ENCODE peak calls at places on chromosomes 1 and 21, in nine cellular contexts. V is endothelial cell, I is left ventricle myocardium inferior, X is Calu3, N is uterus, Q is choroid plexus epithelial cell, D is tibial nerve, W is D721Med, H is heart right ventricle. Y is an unnamed sample.
A peak's percentile ranks its signal among the peaks of the same experiment; 100 is the strongest.

GRCh38 chr1:46053734-46054133 is 78.7 kb downstream of the PIK3R3 start:
- DNase-seq in V (no peak), D (no peak), I (no peak), N (no peak), Q (peak; percentile 31), H (no peak), W (no peak), X (no peak), Y (no peak)

GRCh38 chr1:36605942-36606690 is 123.4 kb upstream of the CSF3R start:
- DNase-seq in H (no peak), Q (no peak), I (no peak), X (no peak), V (no peak), N (no peak), W (no peak), D (no peak), Y (no peak)

GRCh38 chr1:53112271-53112774 is 30.1 kb downstream of the SLC1A7 start:
- DNase-seq in X (no peak), W (no peak), N (no peak), V (no peak), D (no peak), Q (peak; percentile 61), I (no peak), H (no peak), Y (no peak)

GRCh38 chr1:33133478-33134105 is 48.3 kb downstream of the TRIM62 start:
- DNase-seq in I (no peak), D (no peak), V (no peak), W (no peak), X (no peak), N (no peak), Q (no peak), H (no peak), Y (peak; percentile 26)

GRCh38 chr1:26953374-26953773 is 6.9 kb downstream of the KDF1 start:
- DNase-seq in N (no peak), D (no peak), I (no peak), H (no peak), V (no peak), W (no peak), Q (no peak), X (no peak), Y (no peak)

GRCh38 chr1:4312024-4312423 is 342.4 kb upstream of the AJAP1 start:
- DNase-seq in D (no peak), H (no peak), I (no peak), W (no peak), X (no peak), N (no peak), Q (no peak), V (no peak), Y (no peak)

GRCh38 chr1:918353-918752 is 5.4 kb upstream of the SAMD11 start:
- DNase-seq in N (no peak), W (no peak), Q (no peak), V (no peak), H (no peak), X (no peak), I (no peak), D (no peak), Y (no peak)

GRCh38 chr1:35557118-35557610 is at the start of gene KIAA0319L:
- DNase-seq in N (peak; percentile 87), Q (no peak), W (peak; percentile 76), X (peak; percentile 88), I (peak; percentile 90), H (peak; percentile 92), V (peak; percentile 68), D (no peak), Y (no peak)

GRCh38 chr21:35749904-35750303 is 310.4 kb downstream of the SETD4 start:
- DNase-seq in H (no peak), X (no peak), Q (no peak), I (no peak), D (no peak), N (no peak), V (no peak), W (no peak), Y (no peak)

GRCh38 chr1:44072204-44072603 is 40.9 kb upstream of the SLC6A9 start:
- DNase-seq in I (no peak), D (no peak), H (no peak), X (no peak), Q (peak; percentile 89), N (no peak), V (no peak), W (no peak), Y (no peak)

GRCh38 chr1:3775498-3776230 is 3.1 kb downstream of the SMIM1 start:
- DNase-seq in X (peak; percentile 38), W (no peak), Q (peak; percentile 75), H (peak; percentile 46), N (peak; percentile 49), I (peak; percentile 57), D (no peak), V (peak; percentile 31), Y (peak; percentile 45)

GRCh38 chr1:169529068-169529642 is 43.4 kb upstream of the SLC19A2 start:
- DNase-seq in X (peak; percentile 89), W (no peak), N (no peak), D (no peak), Q (peak; percentile 67), H (no peak), V (no peak), I (no peak), Y (no peak)

GRCh38 chr1:23530750-23531651 is at the start of gene E2F2:
- DNase-seq in I (peak; percentile 85), Q (peak; percentile 88), H (peak; percentile 76), V (peak; percentile 62), X (peak; percentile 68), D (peak; percentile 72), N (peak; percentile 81), W (peak; percentile 72), Y (peak; percentile 81)
- TF ChIP-seq CTCF in I (no peak), Q (peak; percentile 32), H (no peak), V (no peak), X (no peak), D (peak; percentile 40), N (no peak), W (no peak), Y (no peak)

GRCh38 chr21:42841156-42841915 is 38.0 kb downstream of the WDR4 start:
- DNase-seq in W (no peak), N (no peak), X (no peak), Q (no peak), D (no peak), H (no peak), V (no peak), I (peak; percentile 1), Y (no peak)

GRCh38 chr21:42844411-42845113 is 34.8 kb downstream of the WDR4 start:
- DNase-seq in D (no peak), Q (no peak), W (no peak), N (no peak), X (no peak), H (peak; percentile 68), V (no peak), I (peak; percentile 69), Y (no peak)

GRCh38 chr21:42845296-42845965 is 33.9 kb downstream of the WDR4 start:
- DNase-seq in Q (no peak), N (no peak), D (no peak), W (peak; percentile 3), H (peak; percentile 45), V (no peak), I (peak; percentile 54), X (no peak), Y (no peak)

GRCh38 chr21:42840411-42841155 is 38.8 kb downstream of the WDR4 start:
- DNase-seq in X (no peak), V (no peak), I (peak; percentile 7), Q (no peak), W (no peak), D (no peak), N (peak; percentile 3), H (no peak), Y (no peak)

DNA sequence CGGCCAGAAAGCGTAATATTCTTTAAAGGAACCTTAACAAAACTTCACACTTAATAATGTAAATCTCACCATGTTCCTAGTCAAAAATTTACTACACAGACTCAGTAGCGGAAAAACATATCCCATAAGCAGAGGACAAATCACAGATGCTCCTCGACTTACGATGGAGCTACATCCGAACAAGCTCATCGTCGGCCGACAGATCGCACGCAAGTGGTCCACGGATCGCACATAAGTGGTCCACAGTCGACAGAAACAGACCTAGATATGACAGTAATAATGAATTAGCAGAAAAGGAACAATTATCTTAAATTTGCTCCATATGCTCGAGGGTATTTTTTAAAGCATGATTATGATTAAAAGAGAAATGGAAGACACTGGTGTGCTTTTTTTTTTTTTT is 36.3 kb downstream of the WDR4 start:
- DNase-seq in X (no peak), Q (no peak), W (no peak), N (no peak), V (no peak), H (no peak), I (no peak), D (no peak), Y (no peak)
- TF ChIP-seq CTCF in X (no peak), Q (no peak), W (no peak), N (no peak), V (no peak), H (no peak), I (no peak), D (no peak), Y (no peak)

GRCh38 chr1:15509586-15509985 is 14.4 kb downstream of the CASP9 start:
- DNase-seq in N (no peak), I (no peak), W (no peak), V (no peak), H (no peak), X (no peak), D (no peak), Q (peak; percentile 58), Y (no peak)

GRCh38 chr1:15504436-15504835 is 19.6 kb downstream of the CASP9 start:
- DNase-seq in V (no peak), W (no peak), Q (no peak), N (no peak), I (no peak), X (no peak), H (no peak), D (no peak), Y (no peak)

GRCh38 chr1:15508700-15509487 is 15.1 kb downstream of the CASP9 start:
- DNase-seq in N (no peak), W (no peak), V (no peak), X (no peak), D (no peak), H (no peak), Q (no peak), I (no peak), Y (no peak)

GRCh38 chr1:15507278-15507677 is 16.7 kb downstream of the CASP9 start:
- DNase-seq in I (no peak), X (no peak), W (no peak), V (no peak), D (no peak), N (no peak), H (peak; percentile 23), Q (no peak), Y (no peak)

DNA sequence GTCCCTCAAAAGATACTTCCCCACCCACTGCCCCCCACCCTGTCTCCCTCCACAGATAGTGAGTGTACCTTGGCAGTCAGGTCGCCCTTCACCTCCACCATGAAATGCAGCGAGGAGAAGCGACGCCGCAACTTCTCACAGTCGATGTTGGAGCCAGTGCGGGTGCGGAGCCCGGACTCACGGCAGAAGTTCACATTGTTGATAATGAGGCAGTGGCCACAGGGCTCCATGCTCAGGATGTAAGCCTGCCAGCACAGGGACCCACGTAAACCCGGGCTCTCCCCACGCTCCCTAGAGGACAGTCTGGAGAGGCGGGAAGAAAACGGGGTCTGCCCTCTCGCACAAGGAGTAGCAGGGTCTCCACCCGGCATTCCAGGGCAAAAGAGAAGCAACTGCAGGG is 17.2 kb downstream of the CASP9 start:
- DNase-seq in H (no peak), N (no peak), V (no peak), I (no peak), W (no peak), D (no peak), X (no peak), Q (no peak), Y (no peak)
- TF ChIP-seq CTCF in H (no peak), N (no peak), V (no peak), I (no peak), W (no peak), D (no peak), X (no peak), Q (no peak), Y (no peak)

GRCh38 chr21:26769613-26770188 is 75.5 kb downstream of the ADAMTS1 start:
- DNase-seq in D (peak; percentile 39), Q (peak; percentile 81), H (peak; percentile 45), I (no peak), N (no peak), X (peak; percentile 14), W (no peak), V (peak; percentile 6), Y (no peak)
- TF ChIP-seq CTCF in D (peak; percentile 68), Q (peak; percentile 62), H (peak; percentile 80), I (peak; percentile 78), N (peak; percentile 67), X (no peak), W (peak; percentile 59), V (peak; percentile 78), Y (no peak)

Y was measured in CD4-positive, alpha-beta T cell.